ENCODE peak calls at places on chromosomes 1 and 21, in seven cellular contexts. One of them, this sample, is unnamed.

GRCh38 chr1:84272401-84272800 is 29.1 kb upstream of the SAMD13 start:
- DNase-seq in T-helper 22 cell: no peak
- DNase-seq in psoas muscle: no peak
- DNase-seq in OCI-LY7: peak
- DNase-seq in effector CD4-positive, alpha-beta T cell: no peak
- DNase-seq in RCC 7860: no peak
- DNase-seq in fibroblast of lung: no peak
- DNase-seq in this sample: no peak

GRCh38 chr1:179714159-179714558 is 28.9 kb upstream of the FAM163A start:
- DNase-seq in OCI-LY7: no peak
- DNase-seq in fibroblast of lung: no peak
- DNase-seq in T-helper 22 cell: no peak
- DNase-seq in psoas muscle: no peak
- DNase-seq in RCC 7860: no peak
- DNase-seq in effector CD4-positive, alpha-beta T cell: no peak
- DNase-seq in this sample: no peak

GRCh38 chr1:209625791-209626285 is 26.4 kb downstream of the LAMB3 start:
- DNase-seq in fibroblast of lung: no peak
- DNase-seq in psoas muscle: peak
- DNase-seq in RCC 7860: no peak
- DNase-seq in T-helper 22 cell: no peak
- DNase-seq in OCI-LY7: no peak
- DNase-seq in effector CD4-positive, alpha-beta T cell: no peak
- DNase-seq in this sample: no peak

GRCh38 chr1:53586765-53587164 is 127.6 kb downstream of the DMRTB1 start:
- DNase-seq in RCC 7860: no peak
- DNase-seq in fibroblast of lung: no peak
- DNase-seq in effector CD4-positive, alpha-beta T cell: no peak
- DNase-seq in psoas muscle: no peak
- DNase-seq in T-helper 22 cell: no peak
- DNase-seq in OCI-LY7: no peak
- DNase-seq in this sample: no peak

GRCh38 chr21:39373634-39374033 is 24.7 kb upstream of the HMGN1 start:
- DNase-seq in OCI-LY7: peak
- DNase-seq in RCC 7860: no peak
- DNase-seq in psoas muscle: no peak
- DNase-seq in effector CD4-positive, alpha-beta T cell: no peak
- DNase-seq in T-helper 22 cell: no peak
- DNase-seq in fibroblast of lung: peak
- DNase-seq in this sample: peak

GRCh38 chr1:178461104-178461503 is 35.7 kb downstream of the CLEC20A start:
- DNase-seq in psoas muscle: no peak
- DNase-seq in fibroblast of lung: no peak
- DNase-seq in OCI-LY7: no peak
- DNase-seq in RCC 7860: no peak
- DNase-seq in T-helper 22 cell: no peak
- DNase-seq in effector CD4-positive, alpha-beta T cell: no peak
- DNase-seq in this sample: no peak

GRCh38 chr1:245867724-245868123 is 639.4 kb downstream of the SMYD3 start:
- DNase-seq in OCI-LY7: no peak
- DNase-seq in fibroblast of lung: no peak
- DNase-seq in effector CD4-positive, alpha-beta T cell: no peak
- DNase-seq in T-helper 22 cell: no peak
- DNase-seq in RCC 7860: no peak
- DNase-seq in psoas muscle: no peak
- DNase-seq in this sample: no peak

GRCh38 chr1:184387069-184387870 is 441 bp downstream of the C1orf21 start:
- DNase-seq in T-helper 22 cell: no peak
- DNase-seq in OCI-LY7: no peak
- DNase-seq in psoas muscle: peak
- DNase-seq in fibroblast of lung: peak
- DNase-seq in RCC 7860: no peak
- DNase-seq in effector CD4-positive, alpha-beta T cell: peak
- DNase-seq in this sample: peak

GRCh38 chr1:100219879-100220278 is 29.8 kb downstream of the DBT start:
- DNase-seq in RCC 7860: no peak
- DNase-seq in psoas muscle: no peak
- DNase-seq in OCI-LY7: no peak
- DNase-seq in T-helper 22 cell: no peak
- DNase-seq in effector CD4-positive, alpha-beta T cell: no peak
- DNase-seq in fibroblast of lung: no peak
- DNase-seq in this sample: no peak

GRCh38 chr1:3658231-3658615 is 5.9 kb downstream of the TP73 start:
- DNase-seq in OCI-LY7: no peak
- DNase-seq in fibroblast of lung: no peak
- DNase-seq in psoas muscle: no peak
- DNase-seq in effector CD4-positive, alpha-beta T cell: no peak
- DNase-seq in RCC 7860: no peak
- DNase-seq in T-helper 22 cell: no peak
- DNase-seq in this sample: no peak

GRCh38 chr1:61054636-61055035 is 27.7 kb upstream of the NFIA start:
- DNase-seq in fibroblast of lung: no peak
- DNase-seq in OCI-LY7: no peak
- DNase-seq in T-helper 22 cell: no peak
- DNase-seq in RCC 7860: no peak
- DNase-seq in psoas muscle: peak
- DNase-seq in effector CD4-positive, alpha-beta T cell: no peak
- DNase-seq in this sample: no peak

GRCh38 chr1:17886838-17887441 is 131.8 kb downstream of the ACTL8 start:
- DNase-seq in psoas muscle: no peak
- DNase-seq in T-helper 22 cell: no peak
- DNase-seq in effector CD4-positive, alpha-beta T cell: no peak
- DNase-seq in RCC 7860: no peak
- DNase-seq in fibroblast of lung: no peak
- DNase-seq in OCI-LY7: no peak
- DNase-seq in this sample: no peak

GRCh38 chr1:177650947-177651346 is 318.9 kb downstream of the SEC16B start:
- DNase-seq in RCC 7860: no peak
- DNase-seq in psoas muscle: peak
- DNase-seq in OCI-LY7: no peak
- DNase-seq in T-helper 22 cell: no peak
- DNase-seq in fibroblast of lung: no peak
- DNase-seq in effector CD4-positive, alpha-beta T cell: no peak
- DNase-seq in this sample: no peak

GRCh38 chr1:185463433-185463832 is 146.4 kb upstream of the IVNS1ABP start:
- DNase-seq in T-helper 22 cell: no peak
- DNase-seq in RCC 7860: no peak
- DNase-seq in fibroblast of lung: no peak
- DNase-seq in psoas muscle: no peak
- DNase-seq in effector CD4-positive, alpha-beta T cell: no peak
- DNase-seq in OCI-LY7: no peak
- DNase-seq in this sample: no peak

GRCh38 chr21:38955495-38955894 is 149.8 kb downstream of the ETS2 start:
- DNase-seq in effector CD4-positive, alpha-beta T cell: no peak
- DNase-seq in T-helper 22 cell: no peak
- DNase-seq in RCC 7860: peak
- DNase-seq in OCI-LY7: no peak
- DNase-seq in psoas muscle: no peak
- DNase-seq in fibroblast of lung: peak
- DNase-seq in this sample: no peak

GRCh38 chr1:27605796-27606707 is 2.1 kb upstream of the AHDC1 start:
- DNase-seq in RCC 7860: peak
- DNase-seq in psoas muscle: no peak
- DNase-seq in T-helper 22 cell: no peak
- DNase-seq in fibroblast of lung: peak
- DNase-seq in effector CD4-positive, alpha-beta T cell: peak
- DNase-seq in OCI-LY7: peak
- DNase-seq in this sample: peak

GRCh38 chr1:234619071-234619480 is 9.1 kb upstream of the IRF2BP2 start:
- DNase-seq in OCI-LY7: no peak
- DNase-seq in psoas muscle: no peak
- DNase-seq in T-helper 22 cell: no peak
- DNase-seq in fibroblast of lung: peak
- DNase-seq in RCC 7860: no peak
- DNase-seq in effector CD4-positive, alpha-beta T cell: no peak
- DNase-seq in this sample: no peak

GRCh38 chr1:181251713-181252075 is 163.2 kb downstream of the IER5 start:
- DNase-seq in RCC 7860: no peak
- DNase-seq in effector CD4-positive, alpha-beta T cell: no peak
- DNase-seq in psoas muscle: no peak
- DNase-seq in fibroblast of lung: peak
- DNase-seq in T-helper 22 cell: no peak
- DNase-seq in OCI-LY7: no peak
- DNase-seq in this sample: no peak

GRCh38 chr1:246775531-246776385 is 51.5 kb downstream of the SCCPDH start:
- DNase-seq in OCI-LY7: no peak
- DNase-seq in RCC 7860: no peak
- DNase-seq in psoas muscle: no peak
- DNase-seq in T-helper 22 cell: no peak
- DNase-seq in effector CD4-positive, alpha-beta T cell: no peak
- DNase-seq in fibroblast of lung: no peak
- DNase-seq in this sample: no peak

GRCh38 chr1:102919659-102920058 is 188.7 kb downstream of the COL11A1 start:
- DNase-seq in effector CD4-positive, alpha-beta T cell: no peak
- DNase-seq in fibroblast of lung: peak
- DNase-seq in T-helper 22 cell: no peak
- DNase-seq in RCC 7860: no peak
- DNase-seq in OCI-LY7: no peak
- DNase-seq in psoas muscle: no peak
- DNase-seq in this sample: no peak

This sample was measured in GM12865.